ENCODE peak calls at places on chromosomes 3 and 15, in seven cellular contexts. One of them, this sample, is unnamed.
A peak's percentile ranks its signal among the peaks of the same experiment; 100 is the strongest.

GRCh38 chr3:48070030-48070429 is 53.8 kb upstream of the MAP4 start:
- DNase-seq in stimulated activated CD8-positive, alpha-beta memory T cell treated with anti-CD3 and anti-CD28 coated beads, Interleukin-12 subunit alpha, Interleukin-12 subunit beta, amount 100 ng/mL, for 1 hour: no peak
- DNase-seq in HT1080: no peak
- DNase-seq in NCI-H524: no peak
- DNase-seq in foreskin fibroblast: no peak
- DNase-seq in left cardiac atrium: no peak
- DNase-seq in fibroblast of the conjunctiva: no peak
- DNase-seq in this sample: no peak

GRCh38 chr3:127387556-127388153 is 99.8 kb upstream of the PRR20G start:
- DNase-seq in NCI-H524: no peak
- DNase-seq in stimulated activated CD8-positive, alpha-beta memory T cell treated with anti-CD3 and anti-CD28 coated beads, Interleukin-12 subunit alpha, Interleukin-12 subunit beta, amount 100 ng/mL, for 1 hour: no peak
- DNase-seq in left cardiac atrium: no peak
- DNase-seq in fibroblast of the conjunctiva: no peak
- DNase-seq in HT1080: no peak
- DNase-seq in foreskin fibroblast: no peak
- DNase-seq in this sample: no peak

GRCh38 chr3:190024912-190025311 is 95.8 kb downstream of the P3H2 start:
- DNase-seq in foreskin fibroblast: peak; percentile 42
- DNase-seq in HT1080: peak; percentile 87
- DNase-seq in fibroblast of the conjunctiva: no peak
- DNase-seq in stimulated activated CD8-positive, alpha-beta memory T cell treated with anti-CD3 and anti-CD28 coated beads, Interleukin-12 subunit alpha, Interleukin-12 subunit beta, amount 100 ng/mL, for 1 hour: no peak
- DNase-seq in left cardiac atrium: no peak
- DNase-seq in NCI-H524: no peak
- DNase-seq in this sample: peak; percentile 58

GRCh38 chr3:187743195-187744141 is 1.8 kb downstream of the BCL6 start:
- DNase-seq in fibroblast of the conjunctiva: no peak
- DNase-seq in foreskin fibroblast: peak; percentile 77
- DNase-seq in stimulated activated CD8-positive, alpha-beta memory T cell treated with anti-CD3 and anti-CD28 coated beads, Interleukin-12 subunit alpha, Interleukin-12 subunit beta, amount 100 ng/mL, for 1 hour: no peak
- DNase-seq in left cardiac atrium: peak; percentile 73
- DNase-seq in NCI-H524: peak; percentile 10
- DNase-seq in HT1080: peak; percentile 39
- DNase-seq in this sample: no peak

GRCh38 chr3:129992781-129993180 is 18.3 kb downstream of the TRH start:
- DNase-seq in foreskin fibroblast: peak; percentile 36
- DNase-seq in fibroblast of the conjunctiva: no peak
- DNase-seq in left cardiac atrium: no peak
- DNase-seq in HT1080: no peak
- DNase-seq in stimulated activated CD8-positive, alpha-beta memory T cell treated with anti-CD3 and anti-CD28 coated beads, Interleukin-12 subunit alpha, Interleukin-12 subunit beta, amount 100 ng/mL, for 1 hour: no peak
- DNase-seq in NCI-H524: no peak
- DNase-seq in this sample: no peak

GRCh38 chr3:115549111-115549510 is 74.2 kb upstream of the GAP43 start:
- DNase-seq in left cardiac atrium: no peak
- DNase-seq in foreskin fibroblast: peak; percentile 42
- DNase-seq in stimulated activated CD8-positive, alpha-beta memory T cell treated with anti-CD3 and anti-CD28 coated beads, Interleukin-12 subunit alpha, Interleukin-12 subunit beta, amount 100 ng/mL, for 1 hour: no peak
- DNase-seq in fibroblast of the conjunctiva: peak; percentile 49
- DNase-seq in HT1080: no peak
- DNase-seq in NCI-H524: no peak
- DNase-seq in this sample: no peak

GRCh38 chr3:146895026-146895749 is 290.0 kb upstream of the PLSCR5 start:
- DNase-seq in NCI-H524: no peak
- DNase-seq in foreskin fibroblast: peak; percentile 86
- DNase-seq in stimulated activated CD8-positive, alpha-beta memory T cell treated with anti-CD3 and anti-CD28 coated beads, Interleukin-12 subunit alpha, Interleukin-12 subunit beta, amount 100 ng/mL, for 1 hour: no peak
- DNase-seq in left cardiac atrium: no peak
- DNase-seq in fibroblast of the conjunctiva: peak; percentile 27
- DNase-seq in HT1080: no peak
- DNase-seq in this sample: no peak

GRCh38 chr3:3998140-3998977 is 199.1 kb downstream of the LRRN1 start:
- DNase-seq in foreskin fibroblast: no peak
- DNase-seq in fibroblast of the conjunctiva: peak; percentile 8
- DNase-seq in stimulated activated CD8-positive, alpha-beta memory T cell treated with anti-CD3 and anti-CD28 coated beads, Interleukin-12 subunit alpha, Interleukin-12 subunit beta, amount 100 ng/mL, for 1 hour: no peak
- DNase-seq in NCI-H524: peak; percentile 35
- DNase-seq in HT1080: peak; percentile 51
- DNase-seq in left cardiac atrium: no peak
- DNase-seq in this sample: no peak

GRCh38 chr3:23760871-23761373 is 44.8 kb upstream of the UBE2E1 start:
- DNase-seq in left cardiac atrium: no peak
- DNase-seq in foreskin fibroblast: no peak
- DNase-seq in fibroblast of the conjunctiva: no peak
- DNase-seq in HT1080: no peak
- DNase-seq in stimulated activated CD8-positive, alpha-beta memory T cell treated with anti-CD3 and anti-CD28 coated beads, Interleukin-12 subunit alpha, Interleukin-12 subunit beta, amount 100 ng/mL, for 1 hour: no peak
- DNase-seq in NCI-H524: no peak
- DNase-seq in this sample: no peak

GRCh38 chr15:99683000-99683670 is 50.1 kb downstream of the LYSMD4 start:
- DNase-seq in foreskin fibroblast: no peak
- DNase-seq in HT1080: peak; percentile 66
- DNase-seq in fibroblast of the conjunctiva: no peak
- DNase-seq in NCI-H524: no peak
- DNase-seq in left cardiac atrium: no peak
- DNase-seq in stimulated activated CD8-positive, alpha-beta memory T cell treated with anti-CD3 and anti-CD28 coated beads, Interleukin-12 subunit alpha, Interleukin-12 subunit beta, amount 100 ng/mL, for 1 hour: no peak
- DNase-seq in this sample: peak; percentile 85

GRCh38 chr15:44712108-44713005 is 1.0 kb downstream of the B2M start:
- DNase-seq in stimulated activated CD8-positive, alpha-beta memory T cell treated with anti-CD3 and anti-CD28 coated beads, Interleukin-12 subunit alpha, Interleukin-12 subunit beta, amount 100 ng/mL, for 1 hour: no peak
- DNase-seq in NCI-H524: no peak
- DNase-seq in fibroblast of the conjunctiva: peak; percentile 84
- DNase-seq in left cardiac atrium: peak; percentile 78
- DNase-seq in foreskin fibroblast: peak; percentile 89
- DNase-seq in HT1080: peak; percentile 79
- DNase-seq in this sample: peak; percentile 68

GRCh38 chr3:193593666-193594025 is 638 bp downstream of the OPA1 start:
- DNase-seq in NCI-H524: peak; percentile 43
- DNase-seq in foreskin fibroblast: peak; percentile 40
- DNase-seq in left cardiac atrium: no peak
- DNase-seq in fibroblast of the conjunctiva: no peak
- DNase-seq in HT1080: peak; percentile 34
- DNase-seq in stimulated activated CD8-positive, alpha-beta memory T cell treated with anti-CD3 and anti-CD28 coated beads, Interleukin-12 subunit alpha, Interleukin-12 subunit beta, amount 100 ng/mL, for 1 hour: no peak
- DNase-seq in this sample: no peak

GRCh38 chr3:126855374-126855773 is 127.5 kb upstream of the PLXNA1 start:
- DNase-seq in NCI-H524: no peak
- DNase-seq in left cardiac atrium: no peak
- DNase-seq in HT1080: no peak
- DNase-seq in stimulated activated CD8-positive, alpha-beta memory T cell treated with anti-CD3 and anti-CD28 coated beads, Interleukin-12 subunit alpha, Interleukin-12 subunit beta, amount 100 ng/mL, for 1 hour: no peak
- DNase-seq in foreskin fibroblast: no peak
- DNase-seq in fibroblast of the conjunctiva: no peak
- DNase-seq in this sample: no peak

GRCh38 chr3:64859625-64860590 is 172.1 kb upstream of the ADAMTS9 start:
- DNase-seq in HT1080: peak; percentile 68
- DNase-seq in fibroblast of the conjunctiva: no peak
- DNase-seq in left cardiac atrium: no peak
- DNase-seq in NCI-H524: no peak
- DNase-seq in foreskin fibroblast: peak; percentile 42
- DNase-seq in stimulated activated CD8-positive, alpha-beta memory T cell treated with anti-CD3 and anti-CD28 coated beads, Interleukin-12 subunit alpha, Interleukin-12 subunit beta, amount 100 ng/mL, for 1 hour: no peak
- DNase-seq in this sample: no peak

GRCh38 chr15:33005582-33005981 is 188.9 kb downstream of the FMN1 start:
- DNase-seq in left cardiac atrium: no peak
- DNase-seq in NCI-H524: no peak
- DNase-seq in stimulated activated CD8-positive, alpha-beta memory T cell treated with anti-CD3 and anti-CD28 coated beads, Interleukin-12 subunit alpha, Interleukin-12 subunit beta, amount 100 ng/mL, for 1 hour: no peak
- DNase-seq in fibroblast of the conjunctiva: no peak
- DNase-seq in foreskin fibroblast: no peak
- DNase-seq in HT1080: no peak
- DNase-seq in this sample: no peak

GRCh38 chr3:168888781-168889180 is 774.7 kb downstream of the MECOM start:
- DNase-seq in foreskin fibroblast: peak; percentile 29
- DNase-seq in NCI-H524: no peak
- DNase-seq in HT1080: no peak
- DNase-seq in left cardiac atrium: no peak
- DNase-seq in stimulated activated CD8-positive, alpha-beta memory T cell treated with anti-CD3 and anti-CD28 coated beads, Interleukin-12 subunit alpha, Interleukin-12 subunit beta, amount 100 ng/mL, for 1 hour: no peak
- DNase-seq in fibroblast of the conjunctiva: no peak
- DNase-seq in this sample: no peak

GRCh38 chr15:53982281-53982680 is 4.0 kb downstream of the UNC13C start:
- DNase-seq in stimulated activated CD8-positive, alpha-beta memory T cell treated with anti-CD3 and anti-CD28 coated beads, Interleukin-12 subunit alpha, Interleukin-12 subunit beta, amount 100 ng/mL, for 1 hour: no peak
- DNase-seq in fibroblast of the conjunctiva: no peak
- DNase-seq in left cardiac atrium: no peak
- DNase-seq in foreskin fibroblast: no peak
- DNase-seq in HT1080: no peak
- DNase-seq in NCI-H524: no peak
- DNase-seq in this sample: no peak

GRCh38 chr3:133928903-133929607 is 33.4 kb upstream of the RAB6B start:
- DNase-seq in HT1080: peak; percentile 57
- DNase-seq in NCI-H524: no peak
- DNase-seq in foreskin fibroblast: no peak
- DNase-seq in stimulated activated CD8-positive, alpha-beta memory T cell treated with anti-CD3 and anti-CD28 coated beads, Interleukin-12 subunit alpha, Interleukin-12 subunit beta, amount 100 ng/mL, for 1 hour: no peak
- DNase-seq in left cardiac atrium: no peak
- DNase-seq in fibroblast of the conjunctiva: no peak
- DNase-seq in this sample: no peak

GRCh38 chr3:15205934-15206661 is at the start of gene CAPN7:
- DNase-seq in fibroblast of the conjunctiva: peak; percentile 86
- DNase-seq in NCI-H524: no peak
- DNase-seq in foreskin fibroblast: peak; percentile 99
- DNase-seq in stimulated activated CD8-positive, alpha-beta memory T cell treated with anti-CD3 and anti-CD28 coated beads, Interleukin-12 subunit alpha, Interleukin-12 subunit beta, amount 100 ng/mL, for 1 hour: peak; percentile 84
- DNase-seq in left cardiac atrium: peak; percentile 97
- DNase-seq in HT1080: peak; percentile 91
- DNase-seq in this sample: peak; percentile 79

This sample was measured in pulmonary artery endothelial cell.